ENCODE peak calls at places on chromosomes 12 and 14, in five cellular contexts. M is neuronal stem cell, Z is H9, C is trophoblast cell, R is H1. E is an unnamed sample.

GRCh38 chr14:95057851-95058250 is 99.5 kb downstream of the DICER1 start:
- DNase-seq in M (no peak), Z (no peak), C (no peak), R (no peak), E (no peak)

GRCh38 chr12:124699878-124700277 is 132.5 kb upstream of the NCOR2 start:
- DNase-seq in M (no peak), Z (peak; percentile 29), C (no peak), R (no peak), E (no peak)

GRCh38 chr12:12807970-12808702 is 5.0 kb upstream of the DDX47 start:
- DNase-seq in M (no peak), Z (no peak), C (no peak), R (no peak), E (peak; percentile 38)

GRCh38 chr12:122437656-122438121 is 15.2 kb upstream of the CLIP1 start:
- DNase-seq in M (no peak), Z (no peak), C (no peak), R (no peak), E (no peak)

GRCh38 chr14:22391908-22392307 is 197.1 kb downstream of the DAD1 start:
- DNase-seq in M (peak; percentile 64), Z (peak; percentile 69), C (peak; percentile 66), R (peak; percentile 41), E (peak; percentile 76)

GRCh38 chr12:76623929-76624328 is 64.4 kb upstream of the OSBPL8 start:
- DNase-seq in M (no peak), Z (no peak), C (no peak), R (no peak), E (no peak)

GRCh38 chr14:25658988-25659387 is 609.0 kb upstream of the STXBP6 start:
- DNase-seq in M (no peak), Z (no peak), C (no peak), R (no peak), E (no peak)

GRCh38 chr14:50792634-50793068 is 38.3 kb downstream of the NIN start:
- DNase-seq in M (no peak), Z (no peak), C (no peak), R (no peak), E (no peak)

GRCh38 chr12:123905319-123905925 is 67.2 kb downstream of the CCDC92 start:
- DNase-seq in M (peak; percentile 26), Z (peak; percentile 68), C (peak; percentile 86), R (no peak), E (peak; percentile 82)

GRCh38 chr12:13044859-13045384 is 741 bp downstream of the FAM234B start:
- DNase-seq in M (no peak), Z (no peak), C (no peak), R (no peak), E (peak; percentile 26)

GRCh38 chr14:66174453-66174891 is 311.7 kb upstream of the CCDC196 start:
- DNase-seq in M (no peak), Z (no peak), C (no peak), R (no peak), E (no peak)

GRCh38 chr14:104940526-104941150 is 16.0 kb downstream of the PLD4 start:
- DNase-seq in M (no peak), Z (no peak), C (no peak), R (no peak), E (no peak)

GRCh38 chr14:104723651-104724406 is at the start of gene ADSS1:
- DNase-seq in M (peak; percentile 65), Z (peak; percentile 69), C (peak; percentile 64), R (no peak), E (peak; percentile 67)

GRCh38 chr12:23464241-23464812 is 485.1 kb downstream of the SOX5 start:
- DNase-seq in M (no peak), Z (no peak), C (no peak), R (no peak), E (no peak)

DNA sequence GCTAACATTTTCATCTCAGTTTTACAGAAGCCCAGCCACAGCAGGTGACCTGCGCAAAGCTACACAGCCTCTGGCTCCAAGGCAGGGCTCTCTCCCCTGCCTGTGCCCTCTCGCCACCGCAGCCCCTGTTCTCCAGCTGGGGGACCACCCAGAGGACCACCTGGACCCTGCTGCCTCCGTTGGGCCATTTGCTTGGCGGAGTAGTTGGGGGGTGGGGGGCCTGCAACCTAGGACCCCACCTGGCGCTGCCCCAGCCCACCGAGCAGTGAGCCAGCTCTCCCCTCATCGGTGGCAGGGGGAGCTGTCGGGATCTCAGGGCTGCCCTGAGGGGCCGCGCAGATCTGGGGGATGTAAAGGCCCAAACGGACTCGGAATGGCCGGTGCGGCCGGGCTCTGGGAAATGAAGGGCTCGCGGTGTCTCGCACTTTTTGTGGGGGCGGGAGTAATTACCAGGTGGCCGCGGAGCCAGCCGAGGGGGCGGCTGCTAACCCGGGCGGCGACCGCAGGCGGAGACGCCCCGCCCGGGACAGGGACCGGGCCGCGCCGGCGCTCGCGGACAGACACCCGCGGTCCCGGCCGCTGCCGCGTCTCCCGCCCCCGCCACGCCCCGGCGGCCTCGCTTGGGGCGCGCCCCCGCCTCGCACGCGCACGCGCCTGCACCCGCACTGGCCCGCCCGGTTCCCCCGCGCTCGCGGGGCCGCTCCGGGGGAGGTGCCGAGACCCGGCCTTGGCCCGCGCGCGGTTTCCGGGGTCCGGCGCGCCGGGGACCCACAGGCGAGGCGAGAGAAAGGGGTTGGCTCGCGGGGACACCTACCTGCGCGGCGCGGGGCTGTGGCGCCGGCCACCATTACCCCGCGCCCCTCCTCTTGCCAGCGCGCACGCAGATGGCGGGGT is 8.6 kb upstream of the GPR68 start:
- DNase-seq in M (no peak), Z (peak; percentile 69), C (peak; percentile 26), R (no peak), E (peak; percentile 26)
- H2BK12ac ChIP-seq in M (peak overlapping the region; percentile 91), Z (no peak overlapping the region), C (peak overlapping the region; percentile 27), R (peak overlapping the region; percentile 90), E (peak overlapping the region; percentile 75)

GRCh38 chr12:80707126-80707829 is at the start of gene MYF6:
- DNase-seq in M (no peak), Z (no peak), C (no peak), R (no peak), E (no peak)
- H4K8ac ChIP-seq in M (no peak within 1 kb of the TSS), Z (no peak within 1 kb of the TSS), C (no peak within 1 kb of the TSS), R (peak within 1 kb of the TSS; percentile 41), E (peak within 1 kb of the TSS; percentile 91)

DNA sequence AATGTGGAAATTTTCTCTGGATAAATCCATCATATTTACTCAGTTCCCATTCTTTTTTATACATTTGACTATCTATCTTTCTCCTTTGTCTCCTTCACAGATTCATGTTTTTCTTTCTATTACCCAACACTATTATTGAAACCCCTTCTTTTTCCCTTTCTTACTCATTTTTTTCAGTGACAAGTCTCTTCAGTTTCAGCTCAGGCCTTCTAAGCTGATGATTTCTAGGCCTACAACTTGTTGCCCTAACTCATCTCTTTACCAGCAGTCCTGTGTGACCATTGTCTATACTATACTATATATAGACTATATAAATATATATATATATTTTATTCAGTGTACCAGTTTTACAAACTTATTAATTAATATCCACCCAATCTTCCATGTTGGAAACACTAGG is 31.8 kb downstream of the SLC16A7 start:
- DNase-seq in M (no peak), Z (no peak), C (no peak), R (no peak), E (no peak)
- H2BK12ac ChIP-seq in M (no peak overlapping the region), Z (no peak overlapping the region), C (no peak overlapping the region), R (no peak overlapping the region), E (no peak overlapping the region)

GRCh38 chr12:128798543-128799341 is 25.0 kb downstream of the SLC15A4 start:
- DNase-seq in M (no peak), Z (no peak), C (no peak), R (no peak), E (no peak)

GRCh38 chr12:128794661-128795529 is 28.9 kb downstream of the SLC15A4 start:
- DNase-seq in M (no peak), Z (no peak), C (no peak), R (no peak), E (no peak)

GRCh38 chr12:128795530-128796361 is 28.0 kb downstream of the SLC15A4 start:
- DNase-seq in M (no peak), Z (no peak), C (no peak), R (no peak), E (no peak)

GRCh38 chr12:128796439-128797118 is 27.2 kb downstream of the SLC15A4 start:
- DNase-seq in M (no peak), Z (no peak), C (no peak), R (no peak), E (no peak)

GRCh38 chr12:128797119-128798118 is 26.3 kb downstream of the SLC15A4 start:
- DNase-seq in M (no peak), Z (no peak), C (no peak), R (peak; percentile 50), E (peak; percentile 84)
- H4K8ac ChIP-seq in M (no peak overlapping the region), Z (no peak overlapping the region), C (no peak overlapping the region), R (no peak overlapping the region), E (peak overlapping the region; percentile 87)

E was measured in mesenchymal stem cell.